ENCODE peak calls at places on chromosomes 5 and 9, in five cellular contexts. Y is stimulated activated CD8-positive, alpha-beta memory T cell treated with anti-CD3 and anti-CD28 coated beads, Interleukin-2, amount 100 ng/mL, for 48 hours; I is hypothalamus; T is putamen; O is fibroblast of pulmonary artery. X is an unnamed sample.

GRCh38 chr5:179164331-179165311 is 104.4 kb downstream of the ZNF354C start:
- DNase-seq in Y (no peak), I (no peak), T (no peak), O (no peak), X (no peak)

GRCh38 chr5:141944086-141944485 is 13.9 kb downstream of the PCDH12 start:
- DNase-seq in Y (no peak), I (no peak), T (no peak), O (no peak), X (peak; percentile 63)

GRCh38 chr5:179858241-179858585 is 404 bp downstream of the MRNIP start:
- DNase-seq in Y (peak; percentile 37), I (no peak), T (peak; percentile 83), O (peak; percentile 14), X (peak; percentile 65)

GRCh38 chr5:138661342-138661975 is 86.3 kb upstream of the HSPA9 start:
- DNase-seq in Y (no peak), I (no peak), T (no peak), O (no peak), X (no peak)

GRCh38 chr5:621341-621761 is 9.2 kb downstream of the CEP72 start:
- DNase-seq in Y (no peak), I (no peak), T (no peak), O (no peak), X (no peak)

GRCh38 chr5:96778409-96778808 is 29.3 kb downstream of the ERAP1 start:
- DNase-seq in Y (no peak), I (no peak), T (no peak), O (no peak), X (no peak)

GRCh38 chr9:123946257-123946855 is 16.4 kb upstream of the DENND1A start:
- DNase-seq in Y (no peak), I (no peak), T (no peak), O (no peak), X (no peak)

GRCh38 chr9:127568971-127569818 is 42.9 kb upstream of the STXBP1 start:
- DNase-seq in Y (peak; percentile 66), I (peak; percentile 28), T (no peak), O (peak; percentile 75), X (peak; percentile 86)

GRCh38 chr5:77232959-77233358 is 22.5 kb downstream of the PDE8B start:
- DNase-seq in Y (no peak), I (no peak), T (no peak), O (no peak), X (no peak)

GRCh38 chr9:94870793-94871558 is 144.5 kb downstream of the AOPEP start:
- DNase-seq in Y (no peak), I (no peak), T (no peak), O (no peak), X (peak; percentile 43)

GRCh38 chr9:99340281-99340680 is 118.2 kb downstream of the SEC61B start:
- DNase-seq in Y (no peak), I (no peak), T (no peak), O (no peak), X (no peak)

GRCh38 chr5:64971538-64971937 is 202.8 kb downstream of the CWC27 start:
- DNase-seq in Y (no peak), I (no peak), T (no peak), O (peak; percentile 47), X (no peak)

GRCh38 chr5:165201364-165202143 is 1696.1 kb downstream of the MAT2B start:
- DNase-seq in Y (no peak), I (no peak), T (no peak), O (peak; percentile 1), X (peak; percentile 55)

GRCh38 chr9:21527579-21527978 is 45.5 kb upstream of the IFNE start:
- DNase-seq in Y (no peak), I (no peak), T (no peak), O (no peak), X (no peak)

GRCh38 chr9:129111762-129112151 is 542 bp downstream of the PTPA start:
- DNase-seq in Y (peak; percentile 22), I (no peak), T (no peak), O (peak; percentile 52), X (peak; percentile 34)

GRCh38 chr5:139708877-139709586 is 60.9 kb downstream of the CXXC5 start:
- DNase-seq in Y (no peak), I (no peak), T (peak; percentile 63), O (no peak), X (no peak)

GRCh38 chr9:27247756-27248155 is 49.2 kb downstream of the EQTN start:
- DNase-seq in Y (no peak), I (no peak), T (peak; percentile 5), O (peak; percentile 64), X (peak; percentile 68)

GRCh38 chr9:15512204-15512603 is 1.4 kb upstream of the PSIP1 start:
- DNase-seq in Y (no peak), I (no peak), T (no peak), O (no peak), X (no peak)

GRCh38 chr9:76394896-76395244 is 644 bp upstream of the RFK start:
- DNase-seq in Y (peak; percentile 38), I (no peak), T (no peak), O (no peak), X (no peak)

GRCh38 chr5:146890073-146890472 is 11.5 kb upstream of the PPP2R2B start:
- DNase-seq in Y (no peak), I (no peak), T (no peak), O (no peak), X (no peak)

GRCh38 chr9:28805197-28805596 is 1231.9 kb upstream of the C9orf72 start:
- DNase-seq in Y (no peak), I (no peak), T (no peak), O (no peak), X (no peak)

GRCh38 chr5:61626639-61627282 is 294.7 kb downstream of the ZSWIM6 start:
- DNase-seq in Y (no peak), I (no peak), T (no peak), O (no peak), X (no peak)

GRCh38 chr9:18632624-18633407 is 158.9 kb downstream of the ADAMTSL1 start:
- DNase-seq in Y (no peak), I (no peak), T (no peak), O (peak; percentile 92), X (peak; percentile 80)

GRCh38 chr5:92460505-92460904 is 1077.4 kb upstream of the ARRDC3 start:
- DNase-seq in Y (no peak), I (no peak), T (no peak), O (no peak), X (no peak)

GRCh38 chr9:134618163-134618822 is 23.3 kb upstream of the COL5A1 start:
- DNase-seq in Y (no peak), I (no peak), T (no peak), O (no peak), X (no peak)

GRCh38 chr5:73183000-73183399 is 10.0 kb downstream of the TMEM174 start:
- DNase-seq in Y (no peak), I (no peak), T (no peak), O (no peak), X (no peak)

GRCh38 chr5:133382661-133383579 is 229.4 kb downstream of the FSTL4 start:
- DNase-seq in Y (no peak), I (no peak), T (peak; percentile 71), O (no peak), X (no peak)

GRCh38 chr9:110133608-110134214 is 74.2 kb downstream of the C9orf152 start:
- DNase-seq in Y (no peak), I (no peak), T (no peak), O (peak; percentile 64), X (peak; percentile 96)

GRCh38 chr5:956941-957729 is 51.5 kb upstream of the NKD2 start:
- DNase-seq in Y (peak; percentile 39), I (no peak), T (no peak), O (peak; percentile 93), X (peak; percentile 74)